ENCODE peak calls at places on chromosomes 16 and 17, in ten cellular contexts. V is transverse colon, A is K562, T is stomach, S is tibial nerve, F is A549, N is suprapubic skin, H is H1, B is HepG2, G is sigmoid colon. W is an unnamed sample.
A peak's percentile ranks its signal among the peaks of the same experiment; 100 is the strongest.

GRCh38 chr17:21240375-21241055 is 12.7 kb downstream of the NATD1 start:
- DNase-seq in V (no peak), N (no peak), B (no peak), F (no peak), S (no peak), H (no peak), T (no peak), A (no peak), G (no peak), W (no peak)

GRCh38 chr17:33520404-33521032 is 227.4 kb upstream of the ASIC2 start:
- DNase-seq in F (peak; percentile 61), T (peak; percentile 41), V (peak; percentile 17), H (peak; percentile 33), N (no peak), B (peak; percentile 23), G (no peak), S (peak; percentile 23), A (peak; percentile 71), W (peak; percentile 41)

GRCh38 chr16:12300946-12301500 is 324.5 kb downstream of the SNX29 start:
- DNase-seq in S (no peak), T (no peak), V (no peak), N (no peak), H (no peak), B (no peak), G (no peak), A (no peak), F (no peak), W (no peak)

GRCh38 chr17:60641810-60642220 is 35.8 kb upstream of the BCAS3 start:
- DNase-seq in G (peak; percentile 78), H (peak; percentile 15), B (peak; percentile 87), S (peak; percentile 75), T (peak; percentile 63), V (peak; percentile 70), A (peak; percentile 89), N (no peak), F (peak; percentile 81), W (peak; percentile 40)

GRCh38 chr17:11369570-11369969 is 128.6 kb downstream of the SHISA6 start:
- DNase-seq in G (no peak), H (no peak), A (no peak), T (no peak), F (no peak), V (no peak), B (no peak), N (no peak), S (no peak), W (no peak)

GRCh38 chr17:81026266-81027036 is 8.5 kb upstream of the BAIAP2 start:
- DNase-seq in S (no peak), B (no peak), T (no peak), H (no peak), F (no peak), G (peak; percentile 74), V (no peak), A (no peak), N (no peak), W (no peak)

GRCh38 chr17:38560503-38561318 is 45.0 kb downstream of the SRCIN1 start:
- DNase-seq in G (no peak), N (peak; percentile 51), H (no peak), V (no peak), T (no peak), F (no peak), B (no peak), A (peak; percentile 33), S (no peak), W (no peak)

GRCh38 chr16:23635958-23636357 is 5.2 kb downstream of the PALB2 start:
- DNase-seq in S (no peak), F (no peak), T (no peak), N (no peak), V (no peak), A (peak; percentile 15), G (no peak), H (no peak), B (no peak), W (no peak)

GRCh38 chr16:46736695-46737094 is 11.4 kb downstream of the MYLK3 start:
- DNase-seq in B (no peak), H (no peak), G (peak; percentile 45), A (no peak), S (no peak), V (no peak), F (no peak), T (no peak), N (no peak), W (no peak)

GRCh38 chr17:74836691-74837467 is 22.8 kb downstream of the GRIN2C start:
- DNase-seq in N (no peak), F (no peak), T (no peak), G (no peak), A (no peak), S (no peak), B (no peak), V (no peak), H (no peak), W (no peak)

GRCh38 chr17:45410144-45411091 is 22.3 kb downstream of the ARHGAP27 start:
- DNase-seq in N (no peak), A (no peak), T (no peak), V (peak; percentile 51), G (no peak), H (no peak), S (peak; percentile 56), F (no peak), B (no peak), W (no peak)

GRCh38 chr16:75333770-75334169 is 82.3 kb upstream of the BCAR1 start:
- DNase-seq in G (no peak), S (no peak), V (no peak), A (no peak), F (no peak), N (no peak), H (no peak), T (no peak), B (no peak), W (no peak)

GRCh38 chr17:55233840-55234239 is 30.9 kb upstream of the HLF start:
- DNase-seq in H (no peak), T (no peak), S (no peak), F (no peak), A (no peak), N (no peak), G (no peak), B (no peak), V (no peak), W (no peak)

GRCh38 chr17:64983708-64984107 is 64.4 kb upstream of the LRRC37A3 start:
- DNase-seq in S (no peak), A (no peak), V (no peak), T (no peak), B (no peak), H (no peak), F (no peak), N (no peak), G (no peak), W (no peak)
- TF ChIP-seq EP300 in S (no peak), A (no peak), V (no peak), T (no peak), B (no peak), H (no peak), F (no peak), N (no peak), G (no peak), W (no peak)

GRCh38 chr16:74078877-74079586 is 217.6 kb upstream of the PSMD7 start:
- DNase-seq in T (no peak), V (no peak), F (no peak), A (no peak), H (no peak), S (no peak), B (no peak), N (no peak), G (no peak), W (no peak)

GRCh38 chr16:74076568-74076967 is 220.0 kb upstream of the PSMD7 start:
- DNase-seq in H (no peak), B (no peak), F (no peak), S (no peak), G (no peak), V (no peak), N (no peak), T (no peak), A (no peak), W (no peak)

GRCh38 chr16:74075393-74075792 is 221.2 kb upstream of the PSMD7 start:
- DNase-seq in T (no peak), N (no peak), H (no peak), V (no peak), S (no peak), A (no peak), B (no peak), F (no peak), G (no peak), W (no peak)

GRCh38 chr16:74071996-74072559 is 224.5 kb upstream of the PSMD7 start:
- DNase-seq in G (no peak), S (no peak), H (no peak), N (no peak), A (no peak), T (no peak), V (no peak), F (no peak), B (no peak), W (no peak)

GRCh38 chr16:74073471-74073870 is 223.1 kb upstream of the PSMD7 start:
- DNase-seq in F (no peak), H (no peak), N (peak; percentile 73), T (no peak), S (no peak), B (no peak), V (no peak), A (no peak), G (no peak), W (no peak)
- TF ChIP-seq EP300 in F (no peak), H (no peak), N (no peak), T (no peak), S (no peak), B (no peak), V (no peak), A (no peak), G (no peak), W (no peak)

DNA sequence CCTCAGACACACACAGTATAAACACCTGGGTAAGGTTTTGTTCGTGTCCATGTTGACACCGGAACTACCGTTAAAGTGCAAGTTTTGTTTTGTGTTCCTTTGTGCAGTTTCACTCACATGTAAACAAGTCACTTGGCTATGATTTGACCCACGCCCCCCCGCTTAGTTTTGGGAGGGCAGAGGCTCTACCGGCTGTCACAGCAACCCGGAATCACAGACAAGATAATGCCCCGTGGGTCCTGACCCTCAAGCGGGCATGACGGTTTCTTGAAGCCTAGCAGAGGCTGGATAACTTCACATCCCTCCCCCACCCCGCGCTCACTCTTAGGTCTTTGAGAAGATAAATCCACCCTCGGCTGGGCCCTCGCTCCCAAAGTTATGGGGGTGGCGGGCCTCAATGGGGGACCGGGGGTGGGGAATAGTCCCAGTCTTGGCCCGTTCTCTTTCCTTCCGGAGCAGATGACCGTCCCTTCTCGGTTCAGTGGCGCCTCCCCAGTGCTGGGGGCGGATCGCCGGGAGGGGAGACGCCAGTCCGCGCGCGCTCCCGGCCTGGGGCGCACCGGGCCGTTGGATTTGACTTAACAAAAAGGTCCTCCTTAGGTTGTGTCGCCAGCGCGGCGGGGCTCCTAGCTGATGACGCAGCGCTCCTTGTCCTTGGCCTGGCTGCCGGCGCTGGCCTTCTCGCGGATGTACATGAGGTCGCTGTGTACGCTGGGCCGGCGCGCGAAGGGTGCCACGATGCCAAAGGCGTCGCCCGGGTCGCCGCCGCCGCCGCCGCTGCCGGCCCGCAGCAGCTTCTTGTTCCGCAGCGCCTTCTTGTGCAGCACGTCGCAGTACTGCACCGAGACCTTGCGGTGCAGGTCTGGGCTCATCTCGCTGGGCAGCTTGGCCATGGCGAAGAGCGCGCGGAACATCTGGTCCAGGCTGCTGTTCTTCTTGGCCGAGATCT is 1.4 kb downstream of the RASD1 start:
- DNase-seq in G (peak; percentile 79), F (no peak), A (no peak), T (peak; percentile 63), V (peak; percentile 50), B (no peak), H (no peak), N (peak; percentile 80), S (peak; percentile 29), W (peak; percentile 57)
- TF ChIP-seq EP300 in G (no peak), F (no peak), A (no peak), T (no peak), V (no peak), B (no peak), H (no peak), N (no peak), S (no peak), W (no peak)

GRCh38 chr16:68642436-68643064 is 2.6 kb upstream of the CDH3 start:
- DNase-seq in V (no peak), F (no peak), S (no peak), T (no peak), N (no peak), G (no peak), A (no peak), H (peak; percentile 31), B (no peak), W (peak; percentile 69)
- TF ChIP-seq EP300 in V (no peak), F (no peak), S (no peak), T (no peak), N (no peak), G (no peak), A (no peak), H (peak; percentile 2), B (no peak), W (no peak)

W was measured in ovary.